ENCODE peak calls at places on chromosomes 6 and 20, in eight cellular contexts. E is HFFc6; K is mucosa of descending colon; Z is endothelial cell; O is stimulated activated CD4-positive, alpha-beta T cell treated with anti-CD3 and anti-CD28 coated beads, Interleukin-2, amount 100 ng/mL, for 4 hours; N is GM12891; X is NCI-H1105 treated with DMSO at 0.1 percent for 48 hours; J is activated T-helper 1 cell treated with anti-CD3 and anti-CD28 coated beads, Interleukin-12 subunit alpha, Interleukin-12 subunit beta, Interleukin-2, Interleukin-4 antibody, amounts not matched to agents 30 ng/mL and 10 ng/mL and 1 ng/mL, durations not matched to agents 14 hours and 24 hours and 36 hours. S is an unnamed sample.

GRCh38 chr6:20877008-20877937 is 343.0 kb downstream of the CDKAL1 start:
- DNase-seq in J (peak), O (no peak), Z (no peak), K (no peak), E (peak), N (peak), X (no peak), S (peak)

GRCh38 chr20:63230800-63231268 is 4.9 kb upstream of the BIRC7 start:
- DNase-seq in E (peak), K (no peak), Z (peak), J (no peak), X (no peak), N (no peak), O (no peak), S (peak)

GRCh38 chr20:17835240-17835940 is 133.2 kb downstream of the SNX5 start:
- DNase-seq in J (no peak), K (no peak), X (no peak), Z (no peak), O (no peak), E (peak), N (no peak), S (peak)

GRCh38 chr6:113734886-113735481 is 122.2 kb upstream of the MARCKS start:
- DNase-seq in N (no peak), J (no peak), O (no peak), X (no peak), K (no peak), Z (no peak), E (peak), S (no peak)

GRCh38 chr6:141165012-141165411 is 967.7 kb upstream of the GJE1 start:
- DNase-seq in N (no peak), Z (no peak), J (no peak), K (no peak), E (no peak), X (peak), O (no peak), S (no peak)

GRCh38 chr6:139925894-139926641 is 551.6 kb upstream of the CITED2 start:
- DNase-seq in N (no peak), J (no peak), O (no peak), Z (no peak), X (no peak), K (no peak), E (peak), S (no peak)

GRCh38 chr6:111750753-111751684 is 122.2 kb downstream of the FYN start:
- DNase-seq in Z (peak), K (no peak), N (no peak), J (peak), X (no peak), E (no peak), O (peak), S (peak)

GRCh38 chr6:42571611-42572342 is 7.9 kb downstream of the UBR2 start:
- DNase-seq in O (no peak), Z (no peak), E (no peak), N (no peak), K (no peak), J (no peak), X (no peak), S (no peak)

GRCh38 chr6:134534708-134535149 is 216.8 kb upstream of the SGK1 start:
- DNase-seq in N (no peak), Z (no peak), O (peak), J (no peak), K (no peak), X (no peak), E (peak), S (no peak)

GRCh38 chr20:23090147-23090546 is 4.0 kb upstream of the CD93 start:
- DNase-seq in K (no peak), O (no peak), Z (no peak), E (no peak), J (no peak), N (no peak), X (no peak), S (no peak)

GRCh38 chr6:155676346-155676745 is 220.7 kb upstream of the NOX3 start:
- DNase-seq in Z (no peak), N (no peak), X (no peak), J (no peak), O (no peak), K (no peak), E (no peak), S (no peak)

GRCh38 chr20:63274381-63275228 is 2.0 kb downstream of the ARFGAP1 start:
- DNase-seq in N (no peak), Z (no peak), J (no peak), E (no peak), X (no peak), O (no peak), K (no peak), S (no peak)

GRCh38 chr20:22908437-22908836 is 126.7 kb upstream of the SSTR4 start:
- DNase-seq in J (no peak), K (no peak), E (no peak), O (no peak), Z (no peak), X (no peak), N (no peak), S (no peak)

S was measured in transverse colon.